ENCODE peak calls at places on chromosomes 11 and 22, in four cellular contexts. W is GM23338; L is CD8-positive, alpha-beta T cell; K is fibroblast of lung. A is an unnamed sample. For H3K4me1, the result is how much of the 10 kb centered on the place peaks cover.

GRCh38 chr11:17508306-17508705 is 31.7 kb upstream of the ABCC8 start:
- DNase-seq in L (no peak), K (no peak), W (no peak), A (no peak)

GRCh38 chr22:40204331-40205116 is 26.8 kb downstream of the TNRC6B start:
- DNase-seq in W (no peak), L (no peak), K (peak), A (peak)

GRCh38 chr11:8018742-8019631 is 31.9 kb downstream of the EIF3F start:
- DNase-seq in W (peak), L (peak), K (peak), A (peak)

GRCh38 chr11:64455436-64456261 is 96.7 kb downstream of the RPS6KA4 start:
- DNase-seq in W (no peak), L (no peak), K (no peak), A (no peak)

GRCh38 chr11:118910309-118911112 is 15.2 kb downstream of the BCL9L start:
- DNase-seq in W (peak), L (peak), K (peak), A (peak)

GRCh38 chr11:130211144-130211543 is 51.6 kb downstream of the ST14 start:
- DNase-seq in L (peak), K (no peak), W (no peak), A (no peak)

GRCh38 chr11:12244156-12244555 is 133.2 kb upstream of the PARVA start:
- DNase-seq in K (no peak), W (no peak), L (no peak), A (no peak)

GRCh38 chr11:118060081-118060661 is 16.7 kb upstream of the TMPRSS4 start:
- DNase-seq in K (no peak), W (no peak), L (no peak), A (no peak)

GRCh38 chr11:22304337-22304961 is 33.7 kb upstream of the SLC17A6 start:
- DNase-seq in K (peak), W (peak), L (no peak), A (peak)

GRCh38 chr11:91075032-91075695 is 852.3 kb upstream of the CHORDC1 start:
- DNase-seq in W (no peak), L (no peak), K (no peak), A (no peak)

GRCh38 chr22:24289138-24289537 is 18.5 kb downstream of the SPECC1L start:
- DNase-seq in K (peak), W (no peak), L (no peak), A (peak)

GRCh38 chr11:17781221-17781620 is 46.6 kb downstream of the KCNC1 start:
- DNase-seq in W (no peak), L (no peak), K (no peak), A (no peak)

GRCh38 chr22:19478466-19479357 is at the start of gene UFD1:
- DNase-seq in L (peak), K (peak), W (peak), A (peak)

GRCh38 chr11:59550368-59550841 is 39.1 kb downstream of the OR4D9 start:
- DNase-seq in W (peak), L (peak), K (peak), A (peak)

GRCh38 chr22:19060356-19061009 is 61.7 kb downstream of the DGCR2 start:
- DNase-seq in L (no peak), W (no peak), K (peak), A (peak)

GRCh38 chr11:83191491-83191890 is 2.0 kb upstream of the ANKRD42 start:
- DNase-seq in W (no peak), L (no peak), K (no peak), A (no peak)

GRCh38 chr11:32006799-32007388 is 84.0 kb upstream of the RCN1 start:
- DNase-seq in L (no peak), W (peak), K (peak), A (no peak)

GRCh38 chr11:16883179-16883578 is 131.0 kb downstream of the PLEKHA7 start:
- DNase-seq in K (no peak), L (no peak), W (peak), A (no peak)

GRCh38 chr11:19268901-19269300 is 28.2 kb upstream of the E2F8 start:
- DNase-seq in L (no peak), W (no peak), K (no peak), A (no peak)

GRCh38 chr22:19674129-19674928 is 40.0 kb upstream of the SEPTIN5 start:
- DNase-seq in K (no peak), W (no peak), L (no peak), A (no peak)

GRCh38 chr11:128895505-128895904 is 4.3 kb downstream of the KCNJ5 start:
- DNase-seq in K (no peak), W (no peak), L (no peak), A (no peak)

GRCh38 chr11:117356126-117356761 is 28.6 kb downstream of the CEP164 start:
- DNase-seq in L (no peak), K (no peak), W (no peak), A (no peak)

GRCh38 chr11:14422814-14423182 is 63.8 kb upstream of the RRAS2 start:
- DNase-seq in W (no peak), L (no peak), K (no peak), A (no peak)

GRCh38 chr11:105903113-105903512 is 118.9 kb downstream of the MSANTD4 start:
- DNase-seq in K (peak), W (no peak), L (no peak), A (no peak)

GRCh38 chr11:15653191-15653590 is 538.5 kb downstream of the INSC start:
- DNase-seq in W (no peak), L (no peak), K (no peak), A (no peak)

GRCh38 chr11:65394125-65394536 is 7.7 kb downstream of the FRMD8 start:
- DNase-seq in L (no peak), W (no peak), K (no peak), A (no peak)

GRCh38 chr11:2837096-2837601 is 48.4 kb downstream of the CDKN1C start:
- DNase-seq in L (no peak), K (no peak), W (peak), A (peak)
- H3K4me3 ChIP-seq in L (no peak), K (no peak), W (no peak), A (no peak)

GRCh38 chr11:114163830-114164401 is 104.4 kb downstream of the ZBTB16 start:
- DNase-seq in K (no peak), W (no peak), L (no peak), A (no peak)
- H3K4me1 ChIP-seq in K (under half), W (under half), L (half or more), A (under half)

DNA sequence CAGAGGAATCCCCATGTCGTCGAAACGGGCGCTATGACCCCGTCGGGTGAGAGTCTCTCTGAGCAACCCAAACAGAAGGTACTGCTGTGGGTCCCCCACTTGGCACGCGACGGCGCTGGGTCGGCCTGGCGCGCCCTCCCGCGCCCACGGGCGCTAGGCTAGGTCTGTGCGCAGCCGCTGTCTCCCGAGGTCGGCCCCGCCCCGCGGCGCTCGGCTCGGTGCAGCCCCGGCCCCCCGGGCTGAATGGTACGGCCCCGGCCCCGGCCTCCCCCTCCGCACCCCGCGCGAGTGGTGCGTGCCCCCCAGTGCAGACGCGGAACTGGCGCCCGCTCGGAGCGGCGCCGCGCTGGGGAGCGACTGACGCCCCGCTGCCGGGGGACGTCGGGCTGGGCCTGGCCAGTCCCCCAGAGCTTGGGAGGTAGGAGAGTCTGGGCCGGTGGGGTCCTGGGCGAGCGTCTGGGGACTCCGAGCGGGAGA is at the start of gene MADD:
- DNase-seq in K (peak), W (peak), L (peak), A (peak)
- H3K4me3 ChIP-seq in K (peak), W (peak), L (peak), A (peak)

GRCh38 chr11:68842427-68843051 is 823 bp upstream of the CPT1A start:
- DNase-seq in L (no peak), K (no peak), W (no peak), A (no peak)
- H3K4me1 ChIP-seq in L (under half), K (under half), W (under half), A (under half)

GRCh38 chr11:1559103-1559951 is 12.7 kb downstream of the DUSP8 start:
- DNase-seq in K (peak), W (peak), L (no peak), A (no peak)

GRCh38 chr11:1560011-1560579 is 12.0 kb downstream of the DUSP8 start:
- DNase-seq in L (no peak), K (no peak), W (no peak), A (no peak)

GRCh38 chr11:1556278-1557167 is 15.5 kb downstream of the DUSP8 start:
- DNase-seq in W (peak), L (no peak), K (no peak), A (no peak)

GRCh38 chr11:1557168-1557884 is 14.7 kb downstream of the DUSP8 start:
- DNase-seq in K (no peak), L (no peak), W (no peak), A (no peak)

GRCh38 chr11:1557904-1558831 is 13.9 kb downstream of the DUSP8 start:
- DNase-seq in W (no peak), L (no peak), K (peak), A (peak)
- H3K4me3 ChIP-seq in W (no peak), L (no peak), K (no peak), A (no peak)

A was measured in SJSA1.